ENCODE peak calls at places on chromosomes 7 and 10, in nine cellular contexts. U, T, N, W, Y, H, V, A and Z are unnamed samples. For H3K4me1, the result is how much of the 10 kb centered on the place peaks cover.

GRCh38 chr10:132361581-132362101 is 29.6 kb downstream of the LRRC27 start:
- DNase-seq in U (peak), A (no peak), N (no peak), V (no peak), Y (no peak), W (no peak), T (no peak), H (no peak), Z (no peak)

GRCh38 chr10:125035136-125035535 is 93.2 kb downstream of the ZRANB1 start:
- DNase-seq in V (no peak), H (no peak), T (no peak), A (no peak), Y (no peak), W (peak), U (no peak), N (peak), Z (peak)

GRCh38 chr7:104341545-104341944 is 13.1 kb downstream of the LHFPL3 start:
- DNase-seq in Y (peak), N (no peak), H (no peak), T (no peak), W (no peak), U (no peak), A (no peak), V (no peak), Z (peak)

GRCh38 chr7:122886357-122887081 is at the start of gene CADPS2:
- DNase-seq in V (peak), A (no peak), T (peak), N (peak), Y (peak), U (peak), H (peak), W (peak), Z (peak)

GRCh38 chr10:124693801-124694416 is 50.3 kb downstream of the FAM53B start:
- DNase-seq in Y (no peak), W (no peak), A (no peak), T (no peak), N (no peak), U (no peak), V (no peak), H (no peak), Z (no peak)

GRCh38 chr10:69179089-69179742 is 818 bp upstream of the SUPV3L1 start:
- DNase-seq in T (no peak), V (no peak), W (no peak), U (no peak), Y (peak), H (no peak), N (no peak), A (no peak), Z (no peak)

GRCh38 chr10:75294866-75295692 is 59.3 kb upstream of the COMTD1 start:
- DNase-seq in W (peak), Y (peak), A (peak), T (peak), H (peak), U (peak), N (peak), V (peak), Z (peak)

GRCh38 chr10:3853547-3853989 is 68.6 kb upstream of the KLF6 start:
- DNase-seq in U (no peak), V (no peak), A (no peak), H (no peak), T (peak), W (no peak), Y (no peak), N (no peak), Z (no peak)

GRCh38 chr7:92057375-92057774 is 76.9 kb downstream of the CYP51A1 start:
- DNase-seq in W (peak), T (no peak), A (no peak), N (no peak), Y (no peak), V (peak), U (no peak), H (no peak), Z (peak)

GRCh38 chr7:28627263-28627653 is 214.9 kb downstream of the CREB5 start:
- DNase-seq in V (no peak), W (no peak), H (no peak), U (no peak), A (no peak), Y (no peak), N (peak), T (no peak), Z (no peak)

GRCh38 chr7:44213872-44214595 is 13.3 kb downstream of the YKT6 start:
- DNase-seq in V (no peak), U (no peak), N (peak), H (no peak), W (peak), Y (peak), A (peak), T (no peak), Z (peak)

GRCh38 chr10:10330481-10330880 is 687.2 kb upstream of the CELF2 start:
- DNase-seq in Y (no peak), A (no peak), U (no peak), V (no peak), N (no peak), W (no peak), H (no peak), T (no peak), Z (no peak)

GRCh38 chr7:29276806-29277205 is 82.2 kb downstream of the CHN2 start:
- DNase-seq in W (no peak), T (no peak), N (no peak), H (no peak), A (no peak), Y (no peak), U (no peak), V (no peak), Z (no peak)

GRCh38 chr7:50409856-50410468 is 40.2 kb downstream of the FIGNL1 start:
- DNase-seq in A (no peak), H (no peak), Y (no peak), W (no peak), U (no peak), V (no peak), N (no peak), T (no peak), Z (no peak)

GRCh38 chr7:80991654-80992053 is 72.8 kb upstream of the SEMA3C start:
- DNase-seq in V (no peak), W (no peak), H (no peak), U (no peak), Y (no peak), N (no peak), A (no peak), T (no peak), Z (no peak)

GRCh38 chr7:2376351-2377154 is 21.9 kb downstream of the EIF3B start:
- DNase-seq in H (no peak), A (no peak), V (no peak), W (no peak), Y (no peak), N (no peak), T (peak), U (no peak), Z (no peak)

GRCh38 chr7:16137944-16138343 is 283.4 kb downstream of the CRPPA start:
- DNase-seq in H (no peak), Y (no peak), V (no peak), N (no peak), A (no peak), U (no peak), T (no peak), W (no peak), Z (no peak)

GRCh38 chr7:117111532-117111931 is 158.2 kb downstream of the ST7 start:
- DNase-seq in A (no peak), T (no peak), Y (no peak), N (no peak), V (no peak), H (no peak), U (no peak), W (no peak), Z (no peak)

GRCh38 chr10:80662429-80663211 is 124.9 kb downstream of the SH2D4B start:
- DNase-seq in U (peak), A (peak), Y (peak), H (peak), W (peak), N (peak), T (peak), V (no peak), Z (peak)

GRCh38 chr10:88996927-88997326 is 6.3 kb downstream of the FAS start:
- DNase-seq in N (no peak), A (no peak), W (no peak), V (no peak), H (no peak), Y (no peak), T (no peak), U (no peak), Z (no peak)

DNA sequence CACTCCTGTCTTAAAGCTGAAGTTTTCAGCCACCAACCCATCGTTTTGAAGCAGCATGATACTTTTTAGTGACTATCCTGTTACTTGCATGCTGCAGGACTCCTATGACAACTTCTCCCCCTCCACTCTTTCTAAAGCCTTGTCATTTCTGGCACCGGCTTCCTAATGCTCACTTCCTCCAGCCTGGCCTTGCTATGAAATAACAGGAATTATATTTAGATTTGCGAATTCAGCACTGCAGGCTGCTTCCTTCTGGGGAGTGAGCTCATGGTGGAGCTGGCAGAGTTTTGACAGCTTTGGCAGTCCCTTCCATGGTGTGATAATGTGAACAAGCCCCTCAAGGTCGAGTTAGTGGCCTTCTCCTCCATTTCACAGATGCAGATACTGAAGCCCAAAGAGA is 13.4 kb downstream of the BLNK start:
- DNase-seq in U (no peak), W (no peak), N (no peak), H (peak), V (no peak), Y (no peak), T (no peak), A (no peak), Z (no peak)
- H3K4me1 ChIP-seq in U (under half), W (under half), N (under half), H (under half), V (under half), Y (under half), T (under half), A (under half), Z (under half)

GRCh38 chr10:79106651-79107050 is 37.9 kb downstream of the ZMIZ1 start:
- DNase-seq in Y (no peak), V (no peak), T (no peak), W (no peak), U (no peak), N (no peak), A (no peak), H (no peak), Z (no peak)
- H3K4me1 ChIP-seq in Y (under half), V (under half), T (under half), W (under half), U (under half), N (under half), A (under half), H (under half), Z (under half)

GRCh38 chr10:95246582-95247051 is 44.2 kb downstream of the PDLIM1 start:
- DNase-seq in H (peak), Y (peak), T (peak), U (no peak), V (peak), W (peak), A (peak), N (peak), Z (peak)

GRCh38 chr10:95243318-95243617 is 47.5 kb downstream of the PDLIM1 start:
- DNase-seq in U (no peak), V (no peak), A (no peak), N (no peak), W (no peak), T (no peak), H (no peak), Y (no peak), Z (no peak)

GRCh38 chr10:95242581-95243317 is 48.1 kb downstream of the PDLIM1 start:
- DNase-seq in T (no peak), W (no peak), Y (peak), U (no peak), V (no peak), A (no peak), H (no peak), N (peak), Z (peak)

GRCh38 chr10:95245425-95246055 is 45.3 kb downstream of the PDLIM1 start:
- DNase-seq in W (no peak), H (no peak), U (no peak), T (no peak), V (no peak), N (no peak), Y (no peak), A (no peak), Z (no peak)

DNA sequence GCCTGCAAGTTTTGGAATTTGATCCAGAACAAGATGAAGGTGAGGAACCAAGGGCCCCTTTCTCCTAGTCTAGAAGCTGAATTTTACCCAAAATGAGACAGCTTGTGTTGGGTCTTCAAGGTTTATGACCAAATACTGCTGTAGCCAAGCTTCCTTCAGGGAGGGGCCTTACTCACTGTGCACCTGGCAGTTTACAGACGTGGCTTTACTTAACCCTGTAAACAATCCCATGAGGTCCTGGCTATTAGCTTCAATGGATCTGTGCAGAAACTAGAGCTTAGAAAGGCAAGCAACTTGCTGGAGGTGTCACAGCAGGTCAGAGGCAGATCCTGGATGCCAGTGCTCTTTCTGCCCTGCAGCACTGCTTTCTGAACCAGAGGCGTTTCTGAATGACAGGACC is 46.7 kb downstream of the PDLIM1 start:
- DNase-seq in W (no peak), V (no peak), N (no peak), H (no peak), Y (no peak), U (no peak), T (no peak), A (no peak), Z (no peak)
- H3K4me1 ChIP-seq in W (under half), V (under half), N (under half), H (under half), Y (under half), U (under half), T (under half), A (under half), Z (under half)

DNA sequence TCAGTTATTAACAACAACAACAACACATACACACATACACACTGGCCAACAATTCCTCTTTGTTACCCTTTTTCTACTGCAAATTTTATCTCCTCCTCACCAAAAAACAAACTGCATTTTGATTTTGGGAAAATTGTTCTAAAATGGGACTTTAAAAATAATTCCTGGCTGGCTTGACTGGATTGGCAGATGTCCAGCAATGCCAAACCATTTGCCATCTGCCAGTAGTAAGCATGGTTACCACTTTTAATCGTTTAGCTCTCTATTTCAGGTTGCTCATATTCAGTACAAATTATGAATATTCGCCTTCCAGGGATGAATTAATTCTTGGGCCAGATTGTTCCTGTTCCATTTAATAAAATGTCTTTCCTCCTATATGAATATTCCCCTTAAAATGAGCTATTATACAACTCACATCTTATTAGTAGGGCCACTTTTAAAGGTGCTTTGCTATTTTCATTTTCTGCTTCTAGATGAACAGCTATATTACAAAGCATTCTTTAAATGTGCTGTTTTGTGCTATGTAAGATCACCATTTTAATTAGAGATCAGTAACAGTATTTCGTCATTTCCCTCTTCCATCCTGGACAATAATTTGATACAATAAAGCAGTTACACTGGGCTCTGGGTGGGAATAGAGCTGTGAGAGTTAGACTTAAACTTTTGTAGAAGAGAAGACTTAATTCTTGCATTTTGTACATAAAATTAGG is 35.6 kb downstream of the SMNDC1 start:
- DNase-seq in U (no peak), A (no peak), V (no peak), N (peak), H (no peak), W (no peak), Y (peak), T (no peak), Z (no peak)
- H3K4me1 ChIP-seq in U (under half), A (under half), V (under half), N (under half), H (half or more), W (under half), Y (under half), T (under half), Z (under half)

GRCh38 chr7:23002698-23003097 is 11.2 kb downstream of the HYCC1 start:
- DNase-seq in U (no peak), V (no peak), A (no peak), N (no peak), W (no peak), H (no peak), Y (no peak), T (no peak), Z (no peak)

GRCh38 chr7:23001610-23002009 is 12.3 kb downstream of the HYCC1 start:
- DNase-seq in V (no peak), T (no peak), W (no peak), U (no peak), H (no peak), Y (no peak), A (no peak), N (no peak), Z (no peak)

GRCh38 chr7:23000597-23001360 is 13.2 kb downstream of the HYCC1 start:
- DNase-seq in W (no peak), N (no peak), T (no peak), U (no peak), H (no peak), A (no peak), V (no peak), Y (no peak), Z (peak)

GRCh38 chr7:23004247-23004520 is 9.7 kb downstream of the HYCC1 start:
- DNase-seq in Y (no peak), W (no peak), V (no peak), H (no peak), U (no peak), A (no peak), N (no peak), T (no peak), Z (no peak)

DNA sequence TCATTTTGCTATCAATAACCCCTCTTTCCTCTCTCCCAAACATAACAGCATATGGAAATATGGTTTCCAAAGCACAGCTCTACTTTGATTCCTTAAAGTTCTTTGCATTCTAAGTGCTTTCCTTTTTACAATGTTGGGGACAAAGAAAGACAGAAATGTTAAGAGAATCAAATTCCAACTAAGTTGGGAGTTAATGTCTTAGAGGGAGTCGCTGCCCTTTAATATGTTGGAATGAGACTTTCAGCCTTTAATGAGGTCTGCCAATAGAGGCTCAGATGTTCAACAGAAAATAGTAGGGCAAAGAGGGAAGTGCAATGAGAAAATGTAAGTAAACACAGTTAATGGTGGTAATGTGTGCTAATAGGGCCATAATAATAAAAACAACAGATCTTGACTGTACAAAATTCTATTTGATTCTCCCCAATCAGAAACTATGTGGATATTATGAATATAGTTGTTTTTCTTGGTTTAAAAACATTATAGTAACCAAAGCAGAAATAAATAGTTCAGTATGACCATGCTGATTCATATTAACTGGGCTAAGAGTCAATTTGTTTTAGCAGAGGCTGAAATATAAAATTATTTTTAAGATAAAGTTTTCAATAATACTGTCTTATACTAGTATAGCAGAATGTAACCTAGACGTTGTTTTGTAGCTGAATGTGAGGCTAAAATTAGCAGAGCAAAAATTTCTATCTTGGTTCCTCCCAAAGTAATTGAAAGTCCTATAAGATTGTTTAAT is 10.3 kb downstream of the HYCC1 start:
- DNase-seq in W (no peak), V (no peak), Y (no peak), H (no peak), A (no peak), N (peak), U (no peak), T (no peak), Z (no peak)
- H3K4me1 ChIP-seq in W (under half), V (under half), Y (under half), H (under half), A (under half), N (half or more), U (under half), T (under half), Z (under half)

GRCh38 chr10:314381-314780 is 179.1 kb downstream of the ZMYND11 start:
- DNase-seq in N (no peak), W (no peak), U (no peak), A (no peak), Y (no peak), V (no peak), T (no peak), H (no peak), Z (peak)
- H3K4me1 ChIP-seq in N (under half), W (under half), U (under half), A (under half), Y (under half), V (under half), T (under half), H (under half), Z (under half)

DNA sequence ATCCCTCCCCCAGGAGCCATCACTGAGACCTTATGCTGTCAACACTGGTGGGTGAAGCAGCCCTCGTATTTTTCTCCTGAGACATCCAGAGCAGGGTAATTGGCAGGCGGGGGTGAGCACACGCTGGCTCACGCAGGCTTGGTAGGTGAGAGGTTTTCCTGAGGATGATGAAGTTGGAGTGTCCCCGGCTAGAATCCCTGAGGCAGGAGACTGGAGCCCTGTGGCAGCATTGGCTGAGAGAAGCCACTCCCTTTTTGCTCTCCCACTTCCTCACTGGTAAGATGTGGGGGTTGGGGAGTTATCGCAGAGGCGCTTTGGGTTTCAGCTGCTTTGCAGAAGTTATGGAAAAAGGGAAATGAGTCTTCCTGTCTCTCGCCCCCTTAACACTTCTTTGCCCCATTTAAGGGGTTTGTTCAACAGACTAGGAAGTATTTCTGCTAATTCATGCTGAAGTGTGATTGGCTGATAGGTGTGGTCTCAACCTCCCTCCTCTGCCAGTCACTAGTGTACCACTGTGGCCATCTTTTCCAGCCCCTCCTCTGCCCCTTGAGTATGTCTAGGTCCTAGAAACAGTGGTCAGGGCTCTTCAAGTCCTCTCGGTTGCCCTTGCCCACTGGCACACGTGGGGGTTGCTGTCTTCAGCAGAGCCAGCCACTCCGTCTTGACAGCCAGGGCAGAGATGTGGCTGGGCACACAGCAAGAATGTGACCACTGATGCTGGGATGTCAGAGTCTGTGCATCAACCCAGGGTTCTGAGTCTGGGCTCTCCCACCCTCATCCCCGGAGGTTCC is 5.7 kb downstream of the ARPC1B start:
- DNase-seq in T (no peak), Y (no peak), A (peak), U (no peak), W (peak), N (peak), H (no peak), V (no peak), Z (peak)
- H3K4me1 ChIP-seq in T (under half), Y (under half), A (half or more), U (under half), W (under half), N (under half), H (half or more), V (under half), Z (under half)

GRCh38 chr10:60382946-60383681 is 6.6 kb downstream of the ANK3 start:
- DNase-seq in Y (no peak), A (no peak), V (peak), W (peak), H (no peak), U (no peak), T (no peak), N (peak), Z (no peak)
- H3K4me1 ChIP-seq in Y (under half), A (under half), V (under half), W (under half), H (under half), U (under half), T (under half), N (under half), Z (under half)

GRCh38 chr7:138431517-138431916 is 28.5 kb upstream of the TRIM24 start:
- DNase-seq in N (no peak), V (no peak), U (no peak), W (peak), A (no peak), T (no peak), Y (no peak), H (no peak), Z (peak)
- H3K4me1 ChIP-seq in N (under half), V (under half), U (under half), W (under half), A (under half), T (under half), Y (under half), H (under half), Z (under half)